ENCODE peak calls at places on chromosomes 11 and 22, in four cellular contexts. C is bronchial epithelial cell; L is CD8-positive, alpha-beta T cell; N is colonic mucosa. H is an unnamed sample. For H3K27me3, the result is how much of the 10 kb centered on the place peaks cover.

GRCh38 chr11:65560555-65561418 is 2.6 kb upstream of the LTBP3 start:
- DNase-seq in C (peak), L (no peak), N (peak), H (peak)

GRCh38 chr22:20615021-20615420 is 107.6 kb downstream of the MED15 start:
- DNase-seq in C (peak), L (no peak), N (no peak), H (no peak)

GRCh38 chr11:6941970-6942369 is 15.7 kb downstream of the ZNF215 start:
- DNase-seq in N (no peak), C (no peak), L (no peak), H (no peak)

GRCh38 chr11:66331542-66332370 is 4.5 kb downstream of the RIN1 start:
- DNase-seq in C (no peak), L (no peak), N (no peak), H (no peak)

GRCh38 chr11:62922653-62923371 is 1.6 kb upstream of the CHRM1 start:
- DNase-seq in N (no peak), C (no peak), L (peak), H (no peak)

GRCh38 chr11:17605736-17606135 is 58.7 kb downstream of the OTOG start:
- DNase-seq in L (no peak), C (no peak), N (peak), H (no peak)

GRCh38 chr11:45021692-45022130 is 71.0 kb upstream of the TP53I11 start:
- DNase-seq in L (no peak), C (no peak), N (peak), H (no peak)

GRCh38 chr11:134047586-134047999 is 21.3 kb upstream of the JAM3 start:
- DNase-seq in L (no peak), C (no peak), N (peak), H (peak)

GRCh38 chr11:34380696-34381095 is 22.9 kb upstream of the ABTB2 start:
- DNase-seq in L (no peak), N (no peak), C (peak), H (peak)

GRCh38 chr22:25780673-25781072 is 38.7 kb downstream of the MYO18B start:
- DNase-seq in N (no peak), L (no peak), C (no peak), H (no peak)

GRCh38 chr22:41524809-41525449 is 19.3 kb downstream of the POLR3H start:
- DNase-seq in N (peak), C (no peak), L (peak), H (no peak)

GRCh38 chr11:87304350-87304749 is 266.6 kb downstream of the TMEM135 start:
- DNase-seq in N (no peak), C (no peak), L (no peak), H (no peak)

DNA sequence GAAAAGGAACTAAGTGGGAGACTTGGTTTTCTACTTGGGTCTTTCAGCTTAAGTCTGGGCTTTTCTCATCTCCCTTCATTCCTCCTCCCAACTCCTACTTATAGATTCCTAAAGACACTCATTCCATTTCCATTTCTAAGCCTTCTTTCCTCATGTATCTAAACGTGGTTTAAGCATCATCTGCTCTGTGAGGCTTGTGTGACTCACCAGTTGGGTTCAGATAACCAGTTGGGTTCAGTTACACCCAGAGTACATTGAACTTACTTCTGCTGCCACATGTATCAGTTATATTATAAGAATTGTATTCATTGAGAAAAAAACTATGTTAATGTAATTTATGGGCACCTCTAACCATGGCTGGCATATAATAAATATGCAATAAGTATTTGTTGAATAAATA is 831.2 kb upstream of the CCDC90B start:
- DNase-seq in L (no peak), C (peak), N (no peak), H (no peak)
- H3K27me3 ChIP-seq in L (under half), C (under half), N (under half), H (under half)

DNA sequence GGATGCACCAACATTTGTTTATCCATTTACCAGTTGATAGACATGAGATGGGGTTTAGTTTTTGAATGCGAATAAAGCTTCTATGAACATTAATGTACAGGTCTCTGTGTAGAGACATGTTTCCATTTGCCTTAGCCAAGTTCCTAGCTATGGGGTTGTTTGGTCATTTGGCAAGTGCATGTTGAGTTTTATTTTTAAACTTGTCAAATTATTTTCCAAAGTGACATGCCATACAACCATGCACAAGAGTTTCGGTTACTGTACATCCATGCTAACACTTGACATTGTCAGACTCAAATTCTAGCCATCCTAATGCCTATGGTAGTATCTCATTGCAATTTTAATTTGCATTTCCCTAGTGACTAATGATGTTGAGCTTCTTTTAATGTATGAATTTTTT is 70.5 kb upstream of the PARVA start:
- DNase-seq in L (no peak), N (no peak), C (no peak), H (no peak)
- H3K4me3 ChIP-seq in L (no peak), N (no peak), C (no peak), H (no peak)

GRCh38 chr22:39935622-39936021 is 24.6 kb upstream of the TMA7B start:
- DNase-seq in C (no peak), L (no peak), N (no peak), H (no peak)
- H3K27me3 ChIP-seq in C (under half), L (under half), N (under half), H (under half)

GRCh38 chr22:44594951-44595350 is 96.9 kb upstream of the RTL6 start:
- DNase-seq in L (no peak), N (no peak), C (no peak), H (no peak)
- H3K4me3 ChIP-seq in L (no peak), N (no peak), C (no peak), H (no peak)

GRCh38 chr11:126595560-126595959 is 240.1 kb downstream of the ST3GAL4 start:
- DNase-seq in C (no peak), L (no peak), N (no peak), H (no peak)

GRCh38 chr11:126596474-126596873 is 241.0 kb downstream of the ST3GAL4 start:
- DNase-seq in C (no peak), N (no peak), L (no peak), H (no peak)

GRCh38 chr11:126592496-126593410 is 237.3 kb downstream of the ST3GAL4 start:
- DNase-seq in C (no peak), L (no peak), N (no peak), H (peak)

GRCh38 chr11:126597041-126597440 is 241.6 kb downstream of the ST3GAL4 start:
- DNase-seq in L (no peak), N (no peak), C (no peak), H (no peak)

GRCh38 chr11:126594921-126595367 is 239.5 kb downstream of the ST3GAL4 start:
- DNase-seq in N (no peak), L (no peak), C (no peak), H (no peak)
- H3K27me3 ChIP-seq in N (under half), L (under half), C (under half), H (under half)

DNA sequence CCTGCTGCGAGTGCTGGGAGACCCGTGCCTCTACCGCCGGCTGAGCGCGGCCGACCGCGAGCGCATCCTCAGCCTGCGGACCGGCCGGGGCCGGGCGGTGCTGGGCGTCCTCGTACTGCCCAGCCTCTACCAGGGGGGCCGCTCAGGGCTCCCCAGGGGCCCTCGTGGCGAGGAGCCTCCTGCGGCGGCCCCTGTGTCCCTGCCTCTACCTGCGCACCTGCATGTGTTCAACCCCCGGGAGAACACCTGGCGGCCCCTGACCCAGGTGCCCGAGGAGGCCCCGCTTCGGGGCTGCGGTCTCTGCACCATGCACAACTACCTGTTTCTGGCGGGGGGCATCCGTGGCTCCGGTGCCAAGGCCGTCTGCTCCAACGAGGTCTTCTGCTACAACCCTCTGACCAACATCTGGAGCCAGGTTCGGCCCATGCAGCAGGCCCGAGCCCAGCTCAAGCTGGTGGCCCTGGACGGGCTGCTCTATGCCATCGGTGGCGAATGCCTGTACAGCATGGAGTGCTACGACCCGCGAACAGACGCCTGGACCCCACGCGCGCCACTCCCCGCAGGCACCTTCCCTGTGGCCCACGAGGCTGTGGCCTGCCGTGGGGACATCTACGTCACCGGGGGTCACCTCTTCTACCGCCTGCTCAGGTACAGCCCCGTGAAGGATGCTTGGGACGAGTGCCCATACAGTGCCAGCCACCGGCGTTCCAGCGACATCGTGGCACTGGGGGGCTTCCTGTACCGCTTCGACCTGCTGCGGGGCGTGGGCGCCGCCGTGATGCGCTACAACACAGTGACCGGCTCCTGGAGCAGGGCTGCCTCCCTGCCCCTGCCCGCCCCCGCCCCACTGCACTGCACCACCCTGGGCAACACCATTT is 3.5 kb downstream of the KLHDC7B start:
- DNase-seq in N (no peak), L (no peak), C (no peak), H (no peak)
- H3K4me3 ChIP-seq in N (peak), L (peak), C (no peak), H (no peak)

GRCh38 chr11:79437981-79438630 is 2.7 kb downstream of the TENM4 start:
- DNase-seq in N (peak), C (peak), L (no peak), H (peak)

GRCh38 chr11:79440451-79441158 is at the start of gene TENM4:
- DNase-seq in L (no peak), C (peak), N (peak), H (peak)

GRCh38 chr11:79439893-79440450 is 858 bp downstream of the TENM4 start:
- DNase-seq in N (peak), L (no peak), C (no peak), H (peak)

GRCh38 chr11:79438631-79439429 is 2.0 kb downstream of the TENM4 start:
- DNase-seq in N (peak), C (no peak), L (no peak), H (peak)

GRCh38 chr11:79439430-79439892 is 1.4 kb downstream of the TENM4 start:
- DNase-seq in C (no peak), N (peak), L (no peak), H (peak)
- H3K27me3 ChIP-seq in C (under half), N (half or more), L (under half), H (under half)

DNA sequence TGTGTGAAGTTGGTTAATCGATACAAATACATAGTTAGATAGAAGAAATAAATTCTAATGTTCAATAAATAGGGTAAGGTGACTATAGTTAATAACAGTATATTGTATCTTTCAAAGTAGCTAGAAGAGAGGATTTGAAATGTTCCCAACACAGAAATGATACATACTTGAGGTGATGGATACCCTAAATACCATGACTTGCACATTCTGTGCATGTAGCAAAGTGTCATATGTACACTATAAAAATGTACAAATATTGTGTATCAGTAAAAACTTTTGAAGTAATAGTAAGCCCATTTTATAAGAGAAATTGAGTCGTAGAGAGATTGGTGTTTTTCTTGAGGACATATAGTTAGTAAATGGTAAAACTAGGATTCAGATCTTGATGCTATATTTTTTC is 56.4 kb upstream of the PGR start:
- DNase-seq in C (no peak), N (no peak), L (no peak), H (no peak)
- H3K4me3 ChIP-seq in C (no peak), N (no peak), L (no peak), H (no peak)

H was measured in mammary epithelial cell.